ENCODE peak calls at places on chromosomes 13 and 19, in ten cellular contexts. G, S, J, D, Y, P, E, O, B and W are unnamed samples.

GRCh38 chr19:40078377-40078776 is 12.4 kb downstream of the ZNF780A start:
- DNase-seq in G (no peak), E (no peak), D (no peak), S (no peak), O (no peak), B (no peak), P (no peak), Y (no peak), J (no peak), W (no peak)

GRCh38 chr19:35208121-35208520 is 20.4 kb downstream of the FAM187B start:
- DNase-seq in O (no peak), E (no peak), G (no peak), D (no peak), B (no peak), J (no peak), S (peak), P (no peak), Y (no peak), W (no peak)

GRCh38 chr19:39602224-39602623 is at the start of gene LGALS13:
- DNase-seq in P (no peak), S (no peak), B (no peak), O (no peak), D (no peak), J (no peak), Y (no peak), E (no peak), G (no peak), W (no peak)

GRCh38 chr13:113151745-113152707 is 6.4 kb upstream of the PROZ start:
- DNase-seq in G (no peak), S (peak), J (no peak), Y (no peak), D (peak), P (peak), B (no peak), E (no peak), O (no peak), W (peak)

GRCh38 chr19:38304866-38305429 is 897 bp downstream of the C19orf33 start:
- DNase-seq in P (no peak), G (peak), J (no peak), B (no peak), O (peak), E (peak), S (peak), Y (peak), D (peak), W (no peak)

GRCh38 chr19:11247391-11247790 is 8.0 kb downstream of the ANGPTL8 start:
- DNase-seq in P (peak), S (peak), O (no peak), E (no peak), D (peak), G (peak), Y (no peak), B (no peak), J (no peak), W (no peak)

GRCh38 chr13:25904830-25905229 is 147.0 kb downstream of the SHISA2 start:
- DNase-seq in Y (no peak), J (no peak), G (no peak), O (no peak), P (no peak), E (no peak), S (no peak), B (no peak), D (no peak), W (no peak)

GRCh38 chr19:11963566-11964355 is 1.1 kb upstream of the ZNF763 start:
- DNase-seq in D (peak), O (peak), G (no peak), B (peak), S (peak), Y (no peak), P (peak), E (no peak), J (peak), W (peak)

GRCh38 chr19:47661161-47661560 is 52.1 kb upstream of the EHD2 start:
- DNase-seq in Y (no peak), S (peak), G (no peak), P (peak), O (no peak), E (no peak), B (no peak), D (no peak), J (peak), W (no peak)

GRCh38 chr13:105465251-105465650 is 1070.2 kb downstream of the EFNB2 start:
- DNase-seq in J (no peak), E (no peak), O (no peak), D (no peak), Y (no peak), B (no peak), S (no peak), G (peak), P (no peak), W (no peak)

GRCh38 chr19:15373644-15374043 is 5.9 kb downstream of the AKAP8 start:
- DNase-seq in D (no peak), O (no peak), B (no peak), S (no peak), Y (no peak), G (no peak), P (no peak), E (no peak), J (no peak), W (no peak)

GRCh38 chr13:32150794-32151193 is 119.2 kb downstream of the FRY start:
- DNase-seq in J (no peak), E (no peak), S (peak), Y (no peak), P (peak), B (no peak), G (no peak), O (no peak), D (peak), W (no peak)

GRCh38 chr13:51330741-51331140 is 8.8 kb upstream of the SERPINE3 start:
- DNase-seq in Y (no peak), P (peak), B (peak), E (no peak), S (no peak), G (peak), D (no peak), O (no peak), J (peak), W (peak)

GRCh38 chr19:20151617-20152145 is 15.3 kb upstream of the ZNF486 start:
- DNase-seq in B (no peak), P (no peak), S (no peak), Y (no peak), G (no peak), E (no peak), D (no peak), O (no peak), J (no peak), W (no peak)

GRCh38 chr19:7926021-7926726 is at the start of gene CTXN1:
- DNase-seq in S (peak), E (peak), J (no peak), O (peak), G (peak), P (peak), D (peak), B (peak), Y (peak), W (peak)

GRCh38 chr13:44710576-44710975 is 134.4 kb upstream of the TSC22D1 start:
- DNase-seq in D (no peak), B (peak), E (no peak), G (peak), O (no peak), P (peak), S (peak), J (no peak), Y (peak), W (peak)

GRCh38 chr13:65940720-65941119 is 1289.4 kb downstream of the PCDH9 start:
- DNase-seq in G (no peak), B (no peak), Y (no peak), S (no peak), O (no peak), J (no peak), E (no peak), P (no peak), D (no peak), W (no peak)

GRCh38 chr13:79423801-79424642 is 18.0 kb upstream of the RBM26 start:
- DNase-seq in S (no peak), P (peak), E (no peak), G (peak), D (peak), O (peak), J (no peak), Y (no peak), B (peak), W (peak)

GRCh38 chr19:29278716-29279115 is 65.8 kb upstream of the UQCRFS1 start:
- DNase-seq in D (peak), J (no peak), P (no peak), O (peak), G (no peak), B (no peak), S (no peak), Y (no peak), E (no peak), W (no peak)

GRCh38 chr19:30083125-30083681 is 141.2 kb downstream of the URI1 start:
- DNase-seq in O (no peak), S (no peak), B (no peak), Y (no peak), D (no peak), G (no peak), P (no peak), E (no peak), J (no peak), W (no peak)

GRCh38 chr19:47587295-47587694 is 14.3 kb upstream of the ZNF541 start:
- DNase-seq in O (no peak), P (peak), D (no peak), E (no peak), Y (no peak), J (no peak), G (no peak), S (no peak), B (no peak), W (no peak)

GRCh38 chr19:31099470-31100190 is 249.6 kb downstream of the TSHZ3 start:
- DNase-seq in D (no peak), P (peak), O (no peak), B (no peak), Y (no peak), E (no peak), J (no peak), G (no peak), S (no peak), W (no peak)

GRCh38 chr19:22438011-22438410 is 15.9 kb upstream of the ZNF98 start:
- DNase-seq in G (no peak), E (no peak), O (no peak), D (no peak), B (no peak), P (no peak), Y (no peak), S (no peak), J (no peak), W (no peak)

GRCh38 chr13:52725302-52725701 is 14.3 kb downstream of the CNMD start:
- DNase-seq in S (no peak), P (no peak), O (no peak), B (no peak), G (no peak), Y (no peak), J (no peak), D (no peak), E (no peak), W (no peak)

GRCh38 chr19:46366620-46367277 is 19.9 kb downstream of the PPP5C start:
- DNase-seq in J (no peak), Y (no peak), B (no peak), E (no peak), S (peak), D (no peak), P (no peak), G (no peak), O (no peak), W (no peak)

GRCh38 chr13:33931397-33931987 is 113.5 kb downstream of the RFC3 start:
- DNase-seq in Y (peak), J (no peak), E (peak), S (no peak), G (peak), B (no peak), P (peak), D (peak), O (peak), W (peak)

GRCh38 chr19:53254451-53255341 is at the start of gene ZNF677:
- DNase-seq in J (peak), E (peak), G (no peak), D (peak), P (peak), S (peak), B (peak), Y (no peak), O (peak), W (peak)

GRCh38 chr19:51799998-51800848 is 5.3 kb downstream of the FPR3 start:
- DNase-seq in Y (no peak), S (peak), E (no peak), P (peak), D (peak), G (no peak), J (no peak), O (no peak), B (no peak), W (no peak)

GRCh38 chr19:35959040-35959967 is 23.1 kb downstream of the LRFN3 start:
- DNase-seq in E (peak), G (no peak), O (no peak), S (no peak), J (peak), P (no peak), B (peak), D (peak), Y (no peak), W (peak)

GRCh38 chr13:109809216-109809890 is 23.0 kb upstream of the IRS2 start:
- DNase-seq in J (no peak), Y (no peak), S (no peak), B (no peak), E (no peak), G (no peak), D (no peak), O (no peak), P (no peak), W (no peak)

GRCh38 chr19:13788991-13789390 is 6.3 kb upstream of the ZSWIM4 start:
- DNase-seq in G (peak), E (no peak), J (no peak), S (no peak), Y (no peak), B (no peak), P (peak), O (no peak), D (peak), W (no peak)

GRCh38 chr13:114128624-114129522 is 3.5 kb downstream of the RASA3 start:
- DNase-seq in J (no peak), O (no peak), B (peak), G (no peak), E (no peak), P (peak), Y (no peak), D (peak), S (peak), W (peak)

GRCh38 chr19:19568802-19569756 is 31.0 kb downstream of the CILP2 start:
- DNase-seq in D (no peak), J (no peak), B (no peak), S (no peak), G (peak), P (peak), O (no peak), E (no peak), Y (no peak), W (no peak)

GRCh38 chr19:41901707-41902360 is 18.9 kb downstream of the ARHGEF1 start:
- DNase-seq in E (no peak), D (no peak), G (no peak), Y (no peak), J (no peak), S (no peak), P (no peak), B (no peak), O (no peak), W (no peak)
- TF ChIP-seq CTCF in E (no peak), D (no peak), G (no peak), Y (no peak), J (no peak), S (no peak), P (no peak), B (no peak), O (no peak), W (no peak)

GRCh38 chr19:17103177-17103576 is 27.6 kb downstream of the MYO9B start:
- DNase-seq in S (no peak), B (no peak), O (no peak), Y (peak), E (peak), P (peak), D (no peak), J (no peak), G (peak), W (no peak)
- TF ChIP-seq CTCF in S (peak), B (peak), O (peak), Y (peak), E (peak), P (peak), D (no peak), J (peak), G (peak), W (peak)

GRCh38 chr13:99959538-99960230 is 11.9 kb downstream of the ZIC5 start:
- DNase-seq in S (no peak), B (no peak), Y (no peak), G (no peak), O (peak), D (no peak), E (peak), J (no peak), P (no peak), W (no peak)
- TF ChIP-seq CTCF in S (no peak), B (no peak), Y (no peak), G (no peak), O (peak), D (no peak), E (peak), J (no peak), P (no peak), W (peak)

GRCh38 chr19:990746-991145 is 6.6 kb downstream of the WDR18 start:
- DNase-seq in S (no peak), G (no peak), P (no peak), O (no peak), D (no peak), E (no peak), Y (no peak), J (no peak), B (no peak), W (no peak)

GRCh38 chr19:988510-988909 is 4.4 kb downstream of the WDR18 start:
- DNase-seq in J (no peak), O (no peak), D (no peak), S (no peak), P (no peak), Y (no peak), E (no peak), B (no peak), G (no peak), W (no peak)

GRCh38 chr19:988081-988480 is 3.9 kb downstream of the WDR18 start:
- DNase-seq in E (no peak), J (no peak), P (peak), B (no peak), D (no peak), G (no peak), S (no peak), O (no peak), Y (no peak), W (no peak)

GRCh38 chr19:990119-990571 is 6.0 kb downstream of the WDR18 start:
- DNase-seq in G (no peak), S (peak), J (no peak), O (no peak), P (no peak), B (no peak), E (no peak), D (peak), Y (no peak), W (no peak)

GRCh38 chr19:989381-990081 is 5.4 kb downstream of the WDR18 start:
- DNase-seq in E (peak), G (no peak), J (no peak), P (no peak), D (no peak), B (no peak), O (no peak), Y (no peak), S (no peak), W (no peak)
- TF ChIP-seq CTCF in E (peak), G (peak), J (no peak), P (no peak), D (no peak), B (peak), O (peak), Y (no peak), S (no peak), W (peak)

DNA sequence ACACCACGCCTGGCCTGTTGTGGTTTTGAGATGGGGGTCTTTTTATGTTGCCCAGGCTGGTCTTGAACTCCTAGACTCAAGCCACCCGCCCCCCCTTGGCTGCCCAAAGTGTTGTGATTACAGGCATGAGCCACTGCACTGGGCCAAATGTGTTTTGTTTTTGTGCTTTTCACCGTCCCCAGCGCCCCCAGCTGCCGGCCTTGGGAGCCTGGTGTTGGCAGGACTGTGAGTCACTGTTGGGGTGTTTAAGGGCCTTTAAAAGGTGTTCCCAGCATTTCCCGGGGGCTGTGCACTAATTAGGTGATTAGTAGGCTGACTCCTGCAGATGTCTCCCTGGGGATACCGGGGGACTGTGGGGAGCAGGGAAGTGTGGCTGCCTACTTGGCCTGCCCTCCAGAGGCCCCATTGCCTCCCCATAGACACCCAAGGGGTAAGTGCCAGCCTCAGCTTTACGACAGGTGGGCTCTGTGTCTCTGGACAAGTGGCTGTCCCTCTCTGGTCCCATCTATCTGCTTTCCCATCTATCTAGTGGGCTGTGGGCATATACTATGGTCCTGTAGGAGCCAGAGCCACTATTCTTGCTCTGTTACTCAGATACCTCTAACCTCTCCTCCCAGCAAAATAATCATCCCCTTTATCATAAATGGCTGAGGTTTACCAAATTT is 11.8 kb upstream of the TLE5 start:
- DNase-seq in J (no peak), D (peak), Y (no peak), S (no peak), G (peak), B (no peak), E (no peak), O (no peak), P (peak), W (no peak)
- TF ChIP-seq CTCF in J (no peak), D (peak), Y (no peak), S (peak), G (no peak), B (peak), E (no peak), O (peak), P (peak), W (peak)

DNA sequence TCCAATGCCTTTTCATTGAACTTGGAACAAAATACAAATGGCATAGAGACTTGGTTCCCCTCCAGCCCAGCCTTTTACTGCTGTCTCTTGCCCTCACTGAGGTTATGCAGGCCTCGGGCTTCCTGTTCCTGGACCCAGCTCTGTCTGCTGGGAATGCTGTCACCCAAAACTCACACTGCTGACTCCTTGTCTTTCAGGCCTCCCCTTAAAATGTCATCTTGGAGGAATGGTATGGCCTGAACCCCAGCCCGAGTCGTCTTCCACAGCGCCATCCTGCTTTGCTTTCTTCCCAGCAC is 9.7 kb upstream of the ANKRD10 start:
- DNase-seq in G (no peak), Y (no peak), B (no peak), P (no peak), J (no peak), O (no peak), E (no peak), D (no peak), S (no peak), W (no peak)
- TF ChIP-seq CTCF in G (no peak), Y (no peak), B (no peak), P (no peak), J (no peak), O (no peak), E (no peak), D (no peak), S (no peak), W (no peak)

GRCh38 chr19:49244256-49244655 is 80.7 kb downstream of the SLC6A16 start:
- DNase-seq in G (no peak), E (no peak), J (no peak), D (no peak), B (no peak), P (no peak), S (peak), Y (no peak), O (no peak), W (no peak)

GRCh38 chr19:49255674-49256073 is 69.3 kb downstream of the SLC6A16 start:
- DNase-seq in G (no peak), D (no peak), P (no peak), O (no peak), Y (no peak), B (no peak), S (no peak), E (no peak), J (no peak), W (no peak)

GRCh38 chr19:49249933-49250332 is 75.1 kb downstream of the SLC6A16 start:
- DNase-seq in G (no peak), S (no peak), E (no peak), O (no peak), Y (no peak), B (no peak), P (no peak), D (no peak), J (no peak), W (no peak)
- TF ChIP-seq CTCF in G (no peak), S (no peak), E (no peak), O (no peak), Y (no peak), B (no peak), P (no peak), D (no peak), J (no peak), W (no peak)

DNA sequence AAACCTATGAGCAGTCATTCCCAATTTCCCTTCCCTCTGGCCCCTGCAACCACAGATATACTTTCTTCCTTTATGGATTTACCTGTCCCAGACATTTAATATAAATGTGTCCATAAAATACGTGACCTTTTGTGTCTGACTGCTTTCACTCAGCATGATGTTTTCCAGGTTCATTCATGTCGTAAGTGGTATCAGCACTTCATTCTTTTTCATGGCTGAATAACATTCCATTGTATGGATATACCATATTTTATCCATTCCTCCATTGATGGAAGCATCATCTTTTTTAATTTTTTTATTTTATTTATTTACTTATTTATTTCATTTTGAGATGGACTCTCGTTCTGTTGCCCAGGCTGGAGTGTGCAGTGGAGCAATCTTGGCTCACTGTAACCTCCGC is 8.0 kb upstream of the PPP6R1 start:
- DNase-seq in B (no peak), O (no peak), Y (no peak), G (no peak), D (no peak), J (no peak), E (no peak), P (no peak), S (no peak), W (no peak)
- TF ChIP-seq CTCF in B (no peak), O (no peak), Y (no peak), G (no peak), D (no peak), J (no peak), E (no peak), P (no peak), S (no peak), W (no peak)